ENCODE peak calls at places on chromosomes 7 and 10, in six cellular contexts. U is astrocyte of the spinal cord, G is psoas muscle, F is aorta, C is ovary, X is AG09309. M is an unnamed sample.

GRCh38 chr7:99014113-99014985 is 129.6 kb downstream of the SMURF1 start:
- DNase-seq in G (no peak), F (peak), C (no peak), X (no peak), U (no peak), M (no peak)

GRCh38 chr10:84138478-84139125 is 707 bp upstream of the GHITM start:
- DNase-seq in U (no peak), G (peak), C (peak), F (peak), X (no peak), M (no peak)

GRCh38 chr7:79459381-79459780 is 5.9 kb upstream of the MAGI2 start:
- DNase-seq in X (peak), G (no peak), C (no peak), U (no peak), F (peak), M (no peak)

GRCh38 chr10:118214751-118215150 is 127.4 kb downstream of the FAM204A start:
- DNase-seq in U (no peak), G (no peak), F (no peak), C (no peak), X (no peak), M (no peak)

GRCh38 chr7:17144313-17144712 is 154.1 kb upstream of the AHR start:
- DNase-seq in X (no peak), F (no peak), G (no peak), C (no peak), U (peak), M (no peak)

GRCh38 chr10:75071164-75071489 is 40.3 kb upstream of the SAMD8 start:
- DNase-seq in X (no peak), U (peak), C (no peak), F (no peak), G (no peak), M (peak)

GRCh38 chr10:2049560-2049959 is 312.2 kb upstream of the ADARB2 start:
- DNase-seq in X (no peak), U (no peak), G (no peak), C (no peak), F (no peak), M (no peak)

GRCh38 chr10:106525871-106526270 is 638.6 kb downstream of the SORCS1 start:
- DNase-seq in U (peak), C (no peak), G (no peak), X (no peak), F (no peak), M (no peak)

GRCh38 chr7:100965723-100966541 is 3.4 kb upstream of the MUC12 start:
- DNase-seq in C (peak), G (peak), F (peak), X (no peak), U (peak), M (peak)

GRCh38 chr10:51955696-51956095 is 256.3 kb upstream of the CSTF2T start:
- DNase-seq in U (no peak), G (no peak), X (no peak), C (no peak), F (no peak), M (no peak)

GRCh38 chr10:128178319-128178937 is 52.2 kb upstream of the MKI67 start:
- DNase-seq in X (no peak), U (no peak), F (no peak), C (no peak), G (no peak), M (peak)

GRCh38 chr7:139720705-139721231 is 57.0 kb downstream of the HIPK2 start:
- DNase-seq in G (no peak), F (peak), X (peak), C (no peak), U (peak), M (no peak)

GRCh38 chr7:9691286-9691685 is 1257.9 kb downstream of the NXPH1 start:
- DNase-seq in G (no peak), U (no peak), F (no peak), X (no peak), C (no peak), M (no peak)

GRCh38 chr10:92573798-92574544 is at the start of gene IDE:
- DNase-seq in C (peak), F (peak), G (peak), X (no peak), U (peak), M (peak)

GRCh38 chr7:73329861-73330581 is 2.1 kb downstream of the FKBP6 start:
- DNase-seq in F (no peak), X (no peak), C (no peak), U (peak), G (no peak), M (peak)

GRCh38 chr10:60236869-60237524 is 152.7 kb downstream of the ANK3 start:
- DNase-seq in X (peak), C (no peak), F (peak), G (peak), U (no peak), M (no peak)

GRCh38 chr10:30783939-30784500 is 154.5 kb upstream of the LYZL2 start:
- DNase-seq in C (peak), F (peak), X (peak), U (peak), G (peak), M (peak)

GRCh38 chr7:126819197-126819484 is 433.6 kb downstream of the GRM8 start:
- DNase-seq in C (no peak), U (no peak), X (no peak), G (no peak), F (no peak), M (no peak)

GRCh38 chr7:45469103-45469502 is 105.1 kb upstream of the ADCY1 start:
- DNase-seq in F (no peak), U (peak), G (no peak), X (no peak), C (no peak), M (no peak)

GRCh38 chr10:79221110-79222051 is 125.9 kb upstream of the PPIF start:
- DNase-seq in X (no peak), C (peak), F (peak), U (peak), G (peak), M (peak)

GRCh38 chr10:110919971-110920881 is 822 bp downstream of the SHOC2 start:
- DNase-seq in U (peak), X (no peak), G (peak), F (peak), C (peak), M (peak)

GRCh38 chr7:1053002-1053411 is 8.7 kb downstream of the GPR146 start:
- DNase-seq in U (no peak), C (no peak), F (no peak), G (peak), X (no peak), M (no peak)

GRCh38 chr10:71638577-71639411 is 80.8 kb downstream of the C10orf105 start:
- DNase-seq in F (no peak), U (no peak), X (no peak), C (no peak), G (no peak), M (no peak)

GRCh38 chr7:111763221-111763791 is 201.0 kb upstream of the IMMP2L start:
- DNase-seq in G (no peak), C (no peak), X (peak), F (no peak), U (peak), M (peak)

GRCh38 chr7:111770116-111770515 is 207.8 kb upstream of the IMMP2L start:
- DNase-seq in C (no peak), G (no peak), X (no peak), U (no peak), F (no peak), M (no peak)

GRCh38 chr7:111771638-111772037 is 209.3 kb upstream of the IMMP2L start:
- DNase-seq in U (no peak), F (no peak), G (no peak), X (no peak), C (no peak), M (no peak)

GRCh38 chr7:111762799-111763198 is 200.5 kb upstream of the IMMP2L start:
- DNase-seq in C (no peak), X (no peak), F (no peak), U (no peak), G (no peak), M (no peak)

GRCh38 chr7:111765936-111766643 is 203.8 kb upstream of the IMMP2L start:
- DNase-seq in F (no peak), U (peak), C (no peak), G (no peak), X (no peak), M (no peak)
- H3K4me3 ChIP-seq in F (no peak), U (no peak), C (no peak), G (no peak), X (no peak), M (no peak)

DNA sequence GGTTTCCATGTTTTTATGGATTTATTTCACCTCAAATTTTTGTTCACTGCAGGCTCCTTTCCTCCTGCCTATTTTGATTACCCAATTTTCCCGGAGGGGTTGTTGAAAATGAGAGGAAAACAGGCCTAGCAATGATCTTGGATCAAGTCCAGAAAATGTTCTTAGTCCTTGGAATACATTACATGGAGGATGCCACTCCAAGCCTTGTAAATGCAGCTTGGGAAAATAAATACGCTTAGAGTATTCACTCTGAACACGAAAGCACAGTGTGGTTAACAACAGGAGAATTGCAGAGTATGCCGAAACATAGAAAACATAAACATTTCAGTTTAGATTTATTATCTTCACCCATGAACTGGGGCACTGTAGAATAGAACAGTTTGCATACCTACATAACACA is 7.8 kb upstream of the CD36 start:
- DNase-seq in X (no peak), F (no peak), G (no peak), C (no peak), U (peak), M (peak)
- H3K4me3 ChIP-seq in X (no peak), F (no peak), G (peak), C (no peak), U (no peak), M (no peak)

GRCh38 chr10:18282094-18282493 is 141.9 kb downstream of the CACNB2 start:
- DNase-seq in U (no peak), F (no peak), G (no peak), C (no peak), X (no peak), M (no peak)
- H3K4me3 ChIP-seq in U (no peak), F (no peak), G (no peak), C (no peak), X (no peak), M (no peak)

GRCh38 chr10:129553928-129554327 is 86.9 kb downstream of the MGMT start:
- DNase-seq in U (no peak), C (no peak), F (no peak), G (no peak), X (no peak), M (no peak)

GRCh38 chr10:129548534-129549130 is 81.6 kb downstream of the MGMT start:
- DNase-seq in G (no peak), C (no peak), U (no peak), X (no peak), F (no peak), M (no peak)

GRCh38 chr10:129550111-129550510 is 83.1 kb downstream of the MGMT start:
- DNase-seq in F (no peak), C (no peak), G (no peak), U (no peak), X (no peak), M (no peak)

GRCh38 chr10:129550658-129551057 is 83.6 kb downstream of the MGMT start:
- DNase-seq in X (no peak), C (no peak), F (no peak), G (no peak), U (no peak), M (no peak)

GRCh38 chr10:129552119-129552518 is 85.1 kb downstream of the MGMT start:
- DNase-seq in G (no peak), F (no peak), X (no peak), U (no peak), C (no peak), M (no peak)
- H3K4me3 ChIP-seq in G (no peak), F (no peak), X (no peak), U (no peak), C (no peak), M (no peak)

GRCh38 chr10:97334370-97335175 is at the start of gene FRAT2:
- DNase-seq in G (peak), C (peak), F (peak), U (peak), X (peak), M (peak)

GRCh38 chr10:97336446-97336845 is 1.9 kb upstream of the FRAT2 start:
- DNase-seq in F (no peak), U (no peak), G (no peak), C (no peak), X (no peak), M (no peak)

GRCh38 chr10:97335995-97336394 is 1.5 kb upstream of the FRAT2 start:
- DNase-seq in G (no peak), X (no peak), U (no peak), F (no peak), C (no peak), M (no peak)

GRCh38 chr10:97333601-97334369 is 744 bp downstream of the FRAT2 start:
- DNase-seq in X (no peak), U (peak), F (peak), G (peak), C (peak), M (peak)

GRCh38 chr10:97335188-97335619 is 675 bp upstream of the FRAT2 start:
- DNase-seq in C (peak), G (no peak), F (no peak), U (no peak), X (no peak), M (no peak)
- H3K4me3 ChIP-seq in C (peak), G (peak), F (peak), U (peak), X (peak), M (peak)

DNA sequence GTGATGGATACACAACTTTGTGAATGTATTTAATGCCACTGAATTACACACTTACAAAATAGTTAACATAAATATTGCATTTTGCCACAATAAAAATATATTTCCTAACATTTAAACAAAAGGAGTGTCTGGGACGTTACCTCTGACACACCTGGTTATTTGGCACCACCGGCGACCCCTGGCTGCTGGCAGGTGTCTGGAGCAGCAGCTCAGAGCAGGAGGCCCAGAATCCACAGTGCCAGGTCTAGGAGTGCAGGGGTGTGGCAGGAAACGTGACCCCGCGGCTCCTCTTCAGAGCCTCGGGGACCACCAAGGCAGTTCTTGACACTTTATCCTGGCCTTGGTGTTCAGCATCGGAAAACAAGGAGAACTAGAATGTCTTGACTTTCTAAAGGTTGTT is 46.3 kb downstream of the MGMT start:
- DNase-seq in U (no peak), X (no peak), G (no peak), F (no peak), C (no peak), M (no peak)
- H3K4me3 ChIP-seq in U (no peak), X (no peak), G (no peak), F (no peak), C (no peak), M (no peak)

GRCh38 chr10:3106908-3107425 is 39.6 kb downstream of the PFKP start:
- DNase-seq in U (no peak), F (peak), C (no peak), G (no peak), X (peak), M (peak)
- H3K4me3 ChIP-seq in U (no peak), F (no peak), C (no peak), G (peak), X (no peak), M (no peak)

GRCh38 chr7:137408096-137408495 is 64.6 kb upstream of the PTN start:
- DNase-seq in X (no peak), C (no peak), F (no peak), U (no peak), G (no peak), M (no peak)

GRCh38 chr7:137402535-137403258 is 59.2 kb upstream of the PTN start:
- DNase-seq in F (no peak), U (no peak), G (no peak), C (no peak), X (no peak), M (no peak)

GRCh38 chr7:137404918-137405317 is 61.4 kb upstream of the PTN start:
- DNase-seq in U (no peak), F (no peak), G (no peak), X (no peak), C (no peak), M (no peak)

GRCh38 chr7:137399827-137400823 is 56.6 kb upstream of the PTN start:
- DNase-seq in F (no peak), X (no peak), U (peak), G (no peak), C (no peak), M (no peak)

DNA sequence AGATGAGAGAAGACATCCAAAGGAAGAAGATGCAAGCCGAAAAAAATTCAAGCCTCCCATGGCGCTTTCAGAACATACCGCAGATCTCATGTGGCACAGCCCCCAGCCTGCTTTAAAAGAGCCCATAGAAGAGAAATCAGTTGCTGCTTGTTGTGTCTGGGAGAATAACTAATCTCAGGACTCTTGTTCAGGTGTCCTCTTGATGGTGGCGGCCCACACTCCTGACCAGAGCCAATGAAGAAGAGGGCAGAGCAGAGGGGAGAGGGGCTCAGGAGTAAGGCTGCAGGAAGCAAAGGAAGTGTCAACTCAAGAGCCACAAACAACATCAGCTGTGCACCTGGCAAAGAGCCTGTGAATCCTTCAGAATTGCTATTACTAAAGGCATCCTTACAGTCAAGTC is 59.7 kb upstream of the PTN start:
- DNase-seq in U (peak), C (no peak), G (no peak), F (no peak), X (no peak), M (no peak)
- H3K4me3 ChIP-seq in U (no peak), C (no peak), G (no peak), F (no peak), X (no peak), M (no peak)

GRCh38 chr7:136294977-136295376 is 317.8 kb upstream of the MTPN start:
- DNase-seq in C (no peak), U (no peak), F (no peak), X (no peak), G (no peak), M (no peak)
- H3K4me3 ChIP-seq in C (no peak), U (no peak), F (no peak), X (no peak), G (no peak), M (no peak)

DNA sequence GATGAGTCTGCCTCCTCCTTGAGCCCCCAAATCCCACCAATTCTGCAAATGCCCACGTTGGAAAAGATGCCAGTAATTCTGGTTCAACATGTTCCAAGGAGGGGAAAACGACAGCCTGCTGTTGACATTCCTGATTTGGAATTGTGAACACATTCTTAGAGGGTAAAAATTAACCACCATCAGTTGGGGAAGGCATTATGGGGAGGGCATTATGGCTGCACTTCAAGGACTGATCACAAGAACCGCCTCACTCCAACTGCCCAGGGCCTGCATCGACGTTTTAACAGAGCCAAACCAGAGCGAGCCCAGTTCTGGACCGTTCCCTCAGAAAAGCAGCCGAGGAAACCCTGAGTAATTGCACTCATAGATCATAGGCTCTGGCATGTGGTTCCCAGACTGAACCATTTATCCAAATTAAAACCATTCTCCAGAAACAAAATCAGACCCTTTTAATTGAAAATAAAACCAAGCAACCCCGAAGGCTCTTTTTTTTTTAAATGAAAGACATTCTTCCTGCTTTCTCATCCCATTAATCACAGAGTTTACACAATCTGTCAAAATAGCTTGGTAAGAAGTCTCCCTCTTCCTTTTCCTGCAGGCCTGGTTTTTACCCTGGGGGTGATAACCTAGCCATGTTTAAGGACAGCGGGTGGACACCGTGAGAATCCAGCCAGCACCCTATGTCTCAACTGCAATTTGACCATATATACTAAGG is 8.0 kb downstream of the TNS3 start:
- DNase-seq in C (peak), F (peak), X (peak), U (peak), G (no peak), M (peak)
- H3K4me3 ChIP-seq in C (no peak), F (no peak), X (no peak), U (no peak), G (no peak), M (no peak)